ENCODE peak calls at places on chromosome 14, in ten cellular contexts. K is left ventricle myocardium inferior, O is mucosa of descending colon, R is pancreas, I is psoas muscle, N is choroid plexus epithelial cell, Z is Peyer's patch, E is uterus, L is A549, A is OCI-LY7. J is an unnamed sample.

GRCh38 chr14:28596336-28596735 is 170.3 kb upstream of the FOXG1 start:
- DNase-seq in R (no peak), L (peak; percentile 13), O (no peak), Z (no peak), K (no peak), I (no peak), E (no peak), A (no peak), N (peak; percentile 76), J (no peak)

GRCh38 chr14:105026789-105027563 is 6.1 kb upstream of the CDCA4 start:
- DNase-seq in L (peak; percentile 85), K (no peak), N (peak; percentile 50), O (no peak), I (no peak), Z (no peak), R (no peak), A (peak; percentile 38), E (no peak), J (peak; percentile 80)

GRCh38 chr14:80954771-80955299 is 586 bp upstream of the TSHR start:
- DNase-seq in O (peak; percentile 86), L (peak; percentile 75), K (peak; percentile 70), A (peak; percentile 88), E (peak; percentile 75), R (peak; percentile 82), N (peak; percentile 78), I (peak; percentile 86), Z (peak; percentile 76), J (peak; percentile 70)

GRCh38 chr14:72737560-72737943 is 156.3 kb downstream of the DPF3 start:
- DNase-seq in I (no peak), E (no peak), K (no peak), R (no peak), N (no peak), A (no peak), L (no peak), O (no peak), Z (no peak), J (no peak)

GRCh38 chr14:66403183-66403582 is 83.0 kb upstream of the CCDC196 start:
- DNase-seq in L (peak; percentile 59), K (no peak), A (peak; percentile 34), O (no peak), I (no peak), N (peak; percentile 62), R (no peak), Z (no peak), E (no peak), J (peak; percentile 67)

GRCh38 chr14:100138082-100138787 is 21.2 kb downstream of the DEGS2 start:
- DNase-seq in E (no peak), N (no peak), L (no peak), I (no peak), K (no peak), A (no peak), Z (no peak), O (no peak), R (no peak), J (peak; percentile 53)

GRCh38 chr14:75457024-75457390 is 29.2 kb downstream of the JDP2 start:
- DNase-seq in L (no peak), N (no peak), I (no peak), E (no peak), R (no peak), A (no peak), Z (no peak), O (no peak), K (no peak), J (no peak)

GRCh38 chr14:39232554-39233415 is 930 bp upstream of the MIA2 start:
- DNase-seq in I (no peak), Z (no peak), L (peak; percentile 18), R (no peak), N (peak; percentile 94), O (no peak), K (no peak), E (no peak), A (no peak), J (peak; percentile 22)

DNA sequence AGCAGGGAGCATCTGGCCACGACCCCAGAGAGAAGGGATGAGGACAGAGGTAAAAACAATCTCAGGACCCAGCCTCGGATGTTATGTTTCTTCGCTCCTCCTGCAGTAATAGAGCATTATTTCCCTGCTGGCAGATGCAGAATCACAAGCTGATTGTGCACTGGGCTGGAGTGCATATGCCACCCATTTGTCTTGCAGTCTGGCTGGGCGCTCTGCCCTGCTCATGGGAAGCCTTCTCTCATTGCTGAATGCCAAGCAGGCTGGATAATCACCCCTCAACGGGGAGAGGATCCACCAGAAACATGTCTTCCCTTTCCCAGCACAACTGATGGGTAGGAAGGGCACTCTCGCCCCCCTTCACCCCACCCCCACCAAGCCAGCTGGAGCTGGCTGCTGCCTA is 8.5 kb upstream of the VASH1 start:
- DNase-seq in K (no peak), E (no peak), N (no peak), I (no peak), Z (no peak), R (no peak), O (no peak), L (no peak), A (no peak), J (no peak)
- H3K4me3 ChIP-seq in K (no peak overlapping the region), E (no peak overlapping the region), N (no peak overlapping the region), I (no peak overlapping the region), Z (no peak overlapping the region), R (no peak overlapping the region), O (no peak overlapping the region), L (no peak overlapping the region), A (no peak overlapping the region), J (no peak overlapping the region)

GRCh38 chr14:32666310-32666709 is 272.4 kb upstream of the NPAS3 start:
- DNase-seq in I (no peak), E (no peak), Z (no peak), O (no peak), N (peak; percentile 22), L (no peak), A (no peak), R (no peak), K (no peak), J (no peak)

GRCh38 chr14:32667791-32668190 is 270.9 kb upstream of the NPAS3 start:
- DNase-seq in A (no peak), O (no peak), R (no peak), E (no peak), K (no peak), I (no peak), Z (no peak), N (no peak), L (peak; percentile 13), J (no peak)

GRCh38 chr14:32669416-32669815 is 269.3 kb upstream of the NPAS3 start:
- DNase-seq in A (no peak), K (no peak), L (no peak), N (peak; percentile 29), I (no peak), R (no peak), Z (no peak), O (no peak), E (no peak), J (no peak)

GRCh38 chr14:32662234-32662633 is 276.4 kb upstream of the NPAS3 start:
- DNase-seq in A (no peak), Z (no peak), K (no peak), L (no peak), R (no peak), E (no peak), I (no peak), N (peak; percentile 44), O (no peak), J (no peak)

DNA sequence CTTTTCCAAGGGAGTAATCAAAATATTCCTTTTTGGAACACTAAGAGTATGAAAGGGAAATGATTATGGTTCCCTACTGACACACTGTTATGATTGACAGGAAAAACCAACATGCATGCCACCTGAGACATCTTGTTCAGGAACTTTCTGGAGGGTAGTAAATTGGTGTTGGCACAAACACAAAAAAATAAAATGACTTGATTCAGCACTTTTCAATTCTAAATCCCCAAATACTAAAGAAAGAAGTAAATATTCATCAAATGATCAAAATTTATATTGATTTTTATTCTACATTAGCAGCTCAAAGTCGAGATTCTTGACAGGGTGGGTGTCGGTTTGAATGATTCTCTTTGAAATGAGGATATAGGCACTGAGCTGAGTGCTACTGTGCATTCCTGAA is 271.4 kb upstream of the NPAS3 start:
- DNase-seq in A (no peak), R (no peak), I (no peak), K (no peak), Z (no peak), E (no peak), L (no peak), O (no peak), N (no peak), J (no peak)
- TF ChIP-seq CTCF in A (no peak), R (no peak), I (no peak), K (no peak), Z (no peak), E (no peak), L (no peak), O (no peak), N (no peak), J (no peak)

GRCh38 chr14:77316872-77317271 is 3.8 kb downstream of the POMT2 start:
- DNase-seq in K (no peak), R (no peak), A (no peak), N (no peak), L (no peak), E (no peak), O (no peak), I (peak; percentile 65), Z (no peak), J (no peak)

GRCh38 chr14:77322209-77322902 is 1.5 kb downstream of the GSTZ1 start:
- DNase-seq in L (peak; percentile 31), A (no peak), K (no peak), E (no peak), Z (no peak), I (no peak), R (no peak), O (no peak), N (no peak), J (no peak)

GRCh38 chr14:77320238-77320935 is at the start of gene POMT2:
- DNase-seq in A (peak; percentile 92), I (peak; percentile 96), O (peak; percentile 94), E (peak; percentile 93), L (peak; percentile 93), Z (peak; percentile 95), R (peak; percentile 93), N (peak; percentile 90), K (peak; percentile 94), J (peak; percentile 94)

GRCh38 chr14:77318006-77318553 is 2.6 kb downstream of the POMT2 start:
- DNase-seq in N (no peak), O (no peak), Z (no peak), I (no peak), K (no peak), A (no peak), R (no peak), L (no peak), E (no peak), J (no peak)

DNA sequence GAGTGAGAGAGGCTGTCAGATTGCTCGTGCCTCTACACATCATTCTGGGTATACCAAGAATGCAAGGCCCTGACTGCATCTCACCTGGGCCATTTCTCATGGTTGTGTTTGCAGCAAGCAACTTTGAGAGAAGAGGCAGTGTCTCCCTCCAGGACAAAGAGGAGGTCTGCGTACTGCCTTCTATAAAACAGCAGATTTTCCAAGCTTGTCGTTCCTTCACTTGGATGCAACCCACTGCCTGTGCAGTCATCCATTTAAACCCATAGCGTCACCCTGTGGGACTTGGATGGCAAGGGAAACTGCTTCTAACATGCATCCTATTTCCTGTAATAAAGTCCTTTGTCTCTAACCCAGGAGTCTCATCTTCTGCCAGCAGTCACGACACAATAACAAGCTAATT is 1.3 kb downstream of the POMT2 start:
- DNase-seq in K (no peak), A (no peak), I (no peak), N (no peak), O (no peak), L (no peak), Z (no peak), E (no peak), R (no peak), J (no peak)
- H3K4me3 ChIP-seq in K (peak overlapping the region; percentile 100), A (peak overlapping the region; percentile 81), I (peak overlapping the region; percentile 97), N (no peak overlapping the region), O (no peak overlapping the region), L (peak overlapping the region; percentile 99), Z (no peak overlapping the region), E (no peak overlapping the region), R (no peak overlapping the region), J (no peak overlapping the region)

DNA sequence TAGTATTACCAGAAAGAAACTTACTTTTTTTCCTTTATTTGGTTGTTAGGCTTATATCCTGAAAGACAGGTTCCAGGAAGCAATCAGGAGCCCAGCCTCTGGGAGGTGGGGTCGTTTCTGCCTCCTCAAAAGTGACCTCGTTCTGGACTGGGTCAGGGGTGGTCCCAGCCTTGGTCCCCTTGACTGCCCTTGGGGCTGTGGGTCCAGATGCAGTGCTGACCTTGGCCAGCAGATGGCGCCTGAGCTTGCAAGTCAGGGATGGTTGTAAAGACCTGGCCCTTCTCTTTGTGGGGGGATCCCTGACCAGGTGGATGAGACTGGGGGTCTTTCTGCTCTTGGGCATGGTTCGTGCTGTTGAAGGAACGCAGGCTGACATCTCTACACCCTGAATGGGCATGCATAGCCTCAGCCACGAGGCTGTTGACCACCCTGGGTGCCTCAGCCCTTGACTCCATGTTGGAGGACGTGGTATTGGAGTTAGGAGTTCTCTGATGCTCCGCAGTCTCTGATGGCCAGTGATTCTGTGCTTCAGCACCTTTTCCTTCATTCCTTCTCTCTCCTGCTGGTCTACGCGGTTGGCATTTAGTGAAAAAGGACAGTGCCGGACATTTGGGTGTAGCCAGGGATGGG is 62.4 kb downstream of the ADCK1 start:
- DNase-seq in L (peak; percentile 66), E (peak; percentile 56), A (peak; percentile 70), R (peak; percentile 73), I (peak; percentile 83), K (peak; percentile 75), O (peak; percentile 87), N (peak; percentile 73), Z (peak; percentile 79), J (peak; percentile 80)
- TF ChIP-seq CTCF in L (peak; percentile 82), E (peak; percentile 68), A (peak; percentile 97), R (peak; percentile 96), I (peak; percentile 95), K (peak; percentile 98), O (peak; percentile 89), N (peak; percentile 99), Z (peak; percentile 70), J (peak; percentile 99)